ENCODE peak calls at places on chromosomes 4 and X, in nine cellular contexts. A is cardiac muscle cell, F is ascending aorta, M is HCT116, E is OCI-LY7, Z is H9, Q is lower lobe of right lung, G is spleen, X is GM23248. H is an unnamed sample.

GRCh38 chr4:13143234-13143633 is 340.9 kb downstream of the RAB28 start:
- DNase-seq in F (no peak), Q (no peak), A (no peak), G (no peak), M (no peak), E (no peak), X (no peak), Z (no peak), H (no peak)

GRCh38 chr4:4195354-4195753 is 31.4 kb downstream of the OTOP1 start:
- DNase-seq in Z (no peak), Q (no peak), M (no peak), G (no peak), X (no peak), E (no peak), F (no peak), A (no peak), H (no peak)

GRCh38 chr4:17545374-17546140 is 30.6 kb downstream of the CLRN2 start:
- DNase-seq in A (no peak), F (no peak), M (no peak), G (no peak), X (no peak), Q (no peak), Z (no peak), E (no peak), H (no peak)

GRCh38 chr4:121784975-121785374 is 16.1 kb upstream of the EXOSC9 start:
- DNase-seq in M (no peak), Z (no peak), A (peak; percentile 98), X (peak; percentile 97), G (no peak), F (no peak), Q (no peak), E (no peak), H (no peak)

GRCh38 chrX:135295238-135295943 is 13.9 kb upstream of the ETDC start:
- DNase-seq in F (no peak), A (peak; percentile 55), X (no peak), G (peak; percentile 92), E (no peak), Q (peak; percentile 65), M (no peak), Z (peak; percentile 73), H (peak; percentile 24)

GRCh38 chr4:147773261-147774184 is 41.6 kb downstream of the ARHGAP10 start:
- DNase-seq in A (no peak), G (no peak), F (no peak), E (no peak), X (peak; percentile 55), M (no peak), Z (no peak), Q (no peak), H (no peak)

GRCh38 chrX:63503541-63503940 is 152.4 kb upstream of the SPIN4 start:
- DNase-seq in M (no peak), A (peak; percentile 70), E (no peak), F (no peak), Q (no peak), G (no peak), X (peak; percentile 52), Z (peak; percentile 23), H (no peak)

GRCh38 chr4:111208970-111209369 is 586.1 kb upstream of the PITX2 start:
- DNase-seq in M (no peak), Z (no peak), G (no peak), Q (no peak), E (no peak), X (no peak), A (no peak), F (no peak), H (no peak)

GRCh38 chr4:2255501-2256155 is 6.3 kb downstream of the MXD4 start:
- DNase-seq in Q (peak; percentile 49), G (peak; percentile 78), M (no peak), E (no peak), X (no peak), A (peak; percentile 76), Z (peak; percentile 33), F (peak; percentile 11), H (peak; percentile 5)

GRCh38 chr4:164977243-164978164 is at the start of gene TRIM61:
- DNase-seq in M (no peak), G (no peak), Q (peak; percentile 63), X (no peak), F (no peak), A (peak; percentile 76), Z (peak; percentile 44), E (peak; percentile 91), H (peak; percentile 15)

GRCh38 chr4:90118547-90119211 is 8.5 kb upstream of the CCSER1 start:
- DNase-seq in G (no peak), M (no peak), X (no peak), A (no peak), E (no peak), Q (no peak), F (no peak), Z (no peak), H (no peak)

GRCh38 chr4:67700119-67700873 is 659 bp downstream of the UBA6 start:
- DNase-seq in M (no peak), E (peak; percentile 44), A (peak; percentile 17), F (no peak), Z (no peak), X (peak; percentile 64), Q (no peak), G (no peak), H (no peak)

GRCh38 chr4:7780751-7781348 is 158.8 kb downstream of the AFAP1 start:
- DNase-seq in X (no peak), E (no peak), F (no peak), G (no peak), Q (no peak), A (no peak), M (no peak), Z (no peak), H (no peak)

GRCh38 chr4:149534779-149535178 is 280.9 kb downstream of the IQCM start:
- DNase-seq in M (no peak), Q (no peak), Z (no peak), G (no peak), E (no peak), F (no peak), A (no peak), X (no peak), H (no peak)

GRCh38 chrX:84108589-84108988 is 79.4 kb downstream of the RPS6KA6 start:
- DNase-seq in Q (no peak), G (no peak), A (no peak), F (no peak), M (no peak), X (no peak), E (no peak), Z (peak; percentile 13), H (no peak)

GRCh38 chr4:141079393-141079930 is 53.8 kb downstream of the RNF150 start:
- DNase-seq in Q (no peak), M (no peak), F (no peak), G (no peak), E (no peak), Z (no peak), A (no peak), X (no peak), H (no peak)

GRCh38 chrX:110462957-110463356 is 104.3 kb downstream of the RTL9 start:
- DNase-seq in F (no peak), E (no peak), X (peak; percentile 14), Z (no peak), G (no peak), A (no peak), M (no peak), Q (no peak), H (no peak)

GRCh38 chr4:77800483-77801259 is 18.5 kb downstream of the CNOT6L start:
- DNase-seq in Q (no peak), G (no peak), E (no peak), A (peak; percentile 30), F (no peak), Z (no peak), M (no peak), X (peak; percentile 44), H (no peak)

GRCh38 chr4:38576767-38577166 is 87.2 kb upstream of the KLF3 start:
- DNase-seq in E (no peak), Q (no peak), G (no peak), A (no peak), F (no peak), Z (no peak), M (no peak), X (no peak), H (no peak)

GRCh38 chr4:3871181-3871852 is 105.1 kb downstream of the ADRA2C start:
- DNase-seq in F (no peak), Z (peak; percentile 94), M (no peak), E (no peak), Q (peak; percentile 31), X (peak; percentile 42), A (peak; percentile 9), G (peak; percentile 83), H (no peak)

GRCh38 chr4:116020141-116020722 is 906.8 kb upstream of the NDST4 start:
- DNase-seq in F (no peak), M (peak; percentile 27), G (no peak), Q (no peak), E (peak; percentile 13), X (no peak), A (no peak), Z (no peak), H (no peak)
- H3K9me3 ChIP-seq in F (peaks cover 3% of the 10 kb centered on the region), M (peaks cover 8% of the 10 kb centered on the region), G (peaks cover 57% of the 10 kb centered on the region), Q (peaks cover 37% of the 10 kb centered on the region), E (peaks cover 8% of the 10 kb centered on the region), X (no peaks in the 10 kb centered on the region), A (no peaks in the 10 kb centered on the region), Z (peaks cover 39% of the 10 kb centered on the region), H (peaks cover 40% of the 10 kb centered on the region)

GRCh38 chrX:47771473-47771872 is 65.2 kb upstream of the ZNF81 start:
- DNase-seq in A (no peak), X (no peak), G (no peak), Z (no peak), E (no peak), Q (no peak), F (no peak), M (no peak), H (no peak)

GRCh38 chrX:47772764-47773163 is 63.9 kb upstream of the ZNF81 start:
- DNase-seq in X (no peak), E (no peak), G (no peak), M (no peak), F (no peak), Q (no peak), Z (no peak), A (no peak), H (no peak)

DNA sequence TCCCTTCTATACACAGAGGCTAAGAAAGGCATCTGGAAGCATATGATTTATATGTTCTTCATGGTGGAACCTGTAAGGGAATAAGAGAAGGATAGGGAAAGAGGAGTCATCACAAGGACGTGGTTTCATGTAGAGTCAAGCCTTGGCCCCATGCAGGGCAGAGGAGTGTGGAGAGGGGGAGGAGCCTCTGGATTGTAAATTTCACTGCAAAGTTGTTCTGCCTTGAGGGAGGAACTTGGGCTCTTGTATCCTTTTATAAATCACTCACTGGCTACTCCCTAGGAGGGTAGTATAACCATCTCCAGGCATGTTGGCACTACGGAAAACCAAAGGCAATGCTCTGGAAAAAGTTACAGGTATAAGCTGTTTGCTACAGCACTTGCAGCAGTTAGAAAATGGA is 60.4 kb upstream of the ZNF81 start:
- DNase-seq in F (no peak), Q (no peak), A (no peak), Z (no peak), E (no peak), M (no peak), G (no peak), X (no peak), H (no peak)
- H3K9me3 ChIP-seq in F (no peaks in the 10 kb centered on the region), Q (no peaks in the 10 kb centered on the region), A (no peaks in the 10 kb centered on the region), Z (peaks cover 29% of the 10 kb centered on the region), E (no peaks in the 10 kb centered on the region), M (no peaks in the 10 kb centered on the region), G (no peaks in the 10 kb centered on the region), X (no peaks in the 10 kb centered on the region), H (no peaks in the 10 kb centered on the region)

GRCh38 chrX:255923-256331 is 25.3 kb upstream of the PLCXD1 start:
- DNase-seq in G (peak; percentile 51), M (no peak), F (no peak), A (no peak), Z (no peak), Q (peak; percentile 28), E (no peak), X (no peak), H (no peak)
- H3K9me3 ChIP-seq in G (no peaks in the 10 kb centered on the region), M (no peaks in the 10 kb centered on the region), F (no peaks in the 10 kb centered on the region), A (no peaks in the 10 kb centered on the region), Z (no peaks in the 10 kb centered on the region), Q (no peaks in the 10 kb centered on the region), E (no peaks in the 10 kb centered on the region), X (no peaks in the 10 kb centered on the region), H (no peaks in the 10 kb centered on the region)

GRCh38 chr4:20857081-20857480 is 156.8 kb downstream of the PACRGL start:
- DNase-seq in Z (no peak), F (no peak), G (no peak), E (no peak), Q (no peak), A (no peak), X (no peak), M (no peak), H (no peak)
- H3K9me3 ChIP-seq in Z (no peaks in the 10 kb centered on the region), F (no peaks in the 10 kb centered on the region), G (peaks cover under 1% of the 10 kb centered on the region), E (no peaks in the 10 kb centered on the region), Q (no peaks in the 10 kb centered on the region), A (no peaks in the 10 kb centered on the region), X (peaks cover 3% of the 10 kb centered on the region), M (no peaks in the 10 kb centered on the region), H (no peaks in the 10 kb centered on the region)

H was measured in CD4-positive, alpha-beta T cell.